ENCODE peak calls at places on chromosomes 7 and 10, in four cellular contexts. B is HepG2, O is K562, X is GM12878. Q is an unnamed sample.
A peak's percentile ranks its signal among the peaks of the same experiment; 100 is the strongest.

GRCh38 chr10:5873515-5873995 is 16.1 kb downstream of the ANKRD16 start:
- DNase-seq in X (peak; percentile 59), B (peak; percentile 57), O (peak; percentile 75), Q (peak; percentile 80)

GRCh38 chr10:47451998-47452494 is 31.9 kb downstream of the ANXA8 start:
- DNase-seq in O (no peak), B (no peak), X (no peak), Q (no peak)

GRCh38 chr7:45590679-45591057 is 16.5 kb downstream of the ADCY1 start:
- DNase-seq in O (no peak), X (no peak), B (no peak), Q (no peak)

GRCh38 chr10:13913890-13914289 is 327.1 kb downstream of the PRPF18 start:
- DNase-seq in X (peak; percentile 34), O (no peak), B (no peak), Q (no peak)

GRCh38 chr7:33726582-33726981 is 178.8 kb upstream of the BMPER start:
- DNase-seq in O (no peak), X (no peak), B (no peak), Q (no peak)

GRCh38 chr7:30510124-30511074 is 5.8 kb upstream of the GGCT start:
- DNase-seq in X (no peak), O (peak; percentile 37), B (peak; percentile 42), Q (peak; percentile 28)

GRCh38 chr7:103691291-103691690 is 245.3 kb upstream of the SLC26A5 start:
- DNase-seq in B (no peak), O (no peak), X (no peak), Q (no peak)

GRCh38 chr7:123750389-123751230 is 1.8 kb upstream of the WASL start:
- DNase-seq in O (no peak), B (no peak), X (no peak), Q (no peak)

GRCh38 chr10:100571069-100571817 is 35.5 kb downstream of the HIF1AN start:
- DNase-seq in O (no peak), X (no peak), B (no peak), Q (no peak)

GRCh38 chr10:129696636-129697035 is 229.6 kb downstream of the MGMT start:
- DNase-seq in O (no peak), X (no peak), B (no peak), Q (no peak)

GRCh38 chr7:152313879-152314604 is 121.8 kb downstream of the KMT2C start:
- DNase-seq in X (no peak), O (peak; percentile 51), B (no peak), Q (peak; percentile 65)
- TF ChIP-seq TARDBP in X (no peak), O (no peak), B (no peak), Q (no peak)

GRCh38 chr7:68063171-68063570 is 1066.5 kb downstream of the TYW1 start:
- DNase-seq in X (no peak), O (peak; percentile 45), B (no peak), Q (peak; percentile 16)

DNA sequence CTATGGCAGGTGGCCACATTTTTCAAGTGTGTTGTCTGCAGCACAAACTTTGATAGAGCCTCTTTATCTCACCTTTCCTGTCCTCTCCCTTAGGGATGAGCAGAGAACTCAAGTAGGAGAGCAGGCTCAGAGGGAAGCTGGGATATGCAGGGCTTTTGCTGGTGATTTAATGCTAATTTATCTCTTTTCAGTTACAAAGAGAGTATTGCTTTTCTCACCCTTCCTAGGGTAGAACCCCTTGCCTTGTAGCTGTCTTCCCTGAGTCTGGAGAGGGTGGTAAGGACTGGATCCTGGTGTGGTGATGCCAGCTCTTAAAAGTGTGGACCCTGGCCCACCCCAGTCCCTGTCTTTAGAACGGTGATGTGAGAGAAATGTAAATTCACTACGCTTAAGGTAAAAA is 1061.4 kb downstream of the TYW1 start:
- DNase-seq in O (no peak), B (no peak), X (no peak), Q (no peak)
- TF ChIP-seq TARDBP in O (no peak), B (no peak), X (no peak), Q (no peak)

DNA sequence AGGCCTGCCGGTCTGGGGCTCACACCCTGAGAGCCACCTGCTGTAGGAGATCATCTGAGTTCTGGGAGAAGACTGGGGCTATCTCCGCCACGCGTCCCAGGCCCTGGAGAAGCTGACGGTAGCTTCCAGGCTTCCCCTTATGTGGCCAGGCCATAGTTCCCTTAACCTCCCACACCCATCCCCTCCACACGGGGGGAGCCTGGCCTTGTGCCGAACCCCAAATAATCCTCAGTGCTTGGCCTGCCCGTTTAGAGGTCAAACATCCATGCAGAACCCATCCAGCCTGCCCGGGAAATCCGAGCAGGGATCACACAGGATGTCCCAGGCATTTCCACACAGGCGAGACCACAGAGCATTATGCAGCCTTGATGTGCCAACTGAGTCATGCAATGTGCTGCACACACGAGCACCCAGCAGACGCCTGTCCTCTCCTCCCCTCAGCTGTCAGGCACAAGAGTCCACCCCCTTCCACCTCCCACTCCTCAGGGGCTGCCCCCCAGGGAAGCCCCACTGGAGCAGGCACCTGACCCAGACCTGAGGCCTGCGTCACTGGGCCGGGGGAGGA is 176.2 kb downstream of the PRKAG2 start:
- DNase-seq in B (no peak), X (no peak), O (no peak), Q (no peak)
- TF ChIP-seq TARDBP in B (no peak), X (no peak), O (no peak), Q (no peak)

GRCh38 chr10:120833222-120833928 is 17.8 kb upstream of the WDR11 start:
- DNase-seq in B (no peak), O (no peak), X (no peak), Q (no peak)

GRCh38 chr10:120828940-120829339 is 22.2 kb upstream of the WDR11 start:
- DNase-seq in X (no peak), B (no peak), O (no peak), Q (no peak)

GRCh38 chr10:120827251-120827875 is 23.8 kb upstream of the WDR11 start:
- DNase-seq in O (no peak), X (no peak), B (no peak), Q (no peak)

GRCh38 chr10:120832106-120832505 is 19.1 kb upstream of the WDR11 start:
- DNase-seq in X (no peak), B (no peak), O (no peak), Q (no peak)
- TF ChIP-seq TARDBP in X (no peak), B (no peak), O (no peak), Q (no peak)

GRCh38 chr10:72794260-72794659 is 99.3 kb upstream of the OIT3 start:
- DNase-seq in O (peak; percentile 24), X (no peak), B (no peak), Q (no peak)
- TF ChIP-seq TARDBP in O (no peak), X (no peak), B (no peak), Q (no peak)

DNA sequence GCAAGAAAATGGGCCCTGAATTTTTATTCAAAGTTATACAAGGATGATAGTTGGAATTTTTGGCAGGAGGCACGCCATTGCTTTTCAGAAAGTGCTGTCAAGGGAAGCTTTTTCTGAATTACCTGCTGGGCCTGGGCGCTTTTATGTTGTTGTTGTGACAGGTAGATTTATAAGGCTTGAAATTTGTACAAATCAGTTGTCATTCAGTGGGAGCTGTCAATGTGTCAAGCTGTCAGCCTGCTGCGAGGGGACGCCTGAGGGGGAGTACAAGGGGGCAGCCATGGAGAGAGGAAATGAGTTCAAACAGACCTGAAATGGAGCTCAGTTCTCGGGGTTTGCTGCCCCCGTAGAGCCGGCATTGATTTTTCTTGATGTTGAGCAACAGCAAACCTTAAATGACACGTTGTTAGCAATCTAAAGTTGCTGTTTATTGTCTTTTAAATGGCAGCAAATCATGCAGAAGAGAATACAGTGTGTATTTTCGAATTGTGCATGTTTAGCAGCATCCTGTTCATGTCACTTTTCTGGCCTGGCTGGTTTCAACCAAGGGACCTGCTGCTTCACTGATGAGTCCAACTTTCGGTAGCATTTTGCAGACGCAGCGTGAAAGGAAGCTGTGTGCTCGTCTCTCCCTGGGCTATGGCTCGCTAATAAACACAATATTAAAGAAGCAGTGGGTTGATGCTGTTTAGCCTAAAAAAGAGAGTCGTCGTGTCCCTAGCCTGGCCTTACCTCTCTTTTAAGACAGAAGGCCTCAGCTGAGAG is 166.4 kb downstream of the LRMDA start:
- DNase-seq in X (no peak), O (no peak), B (no peak), Q (peak; percentile 40)
- TF ChIP-seq TARDBP in X (no peak), O (no peak), B (no peak), Q (no peak)

Q was measured in HEK293T.